ENCODE peak calls at places on chromosomes 5 and 9, in eight cellular contexts. S is AG04450, J is choroid plexus epithelial cell, Q is H9, O is HepG2, N is AG10803, G is body of pancreas, V is foreskin fibroblast. M is an unnamed sample.

GRCh38 chr5:180046656-180047055 is 24.9 kb downstream of the RNF130 start:
- DNase-seq in S (no peak), V (no peak), N (no peak), O (no peak), J (no peak), G (no peak), Q (no peak), M (no peak)

GRCh38 chr9:23563497-23563896 is 262.5 kb downstream of the ELAVL2 start:
- DNase-seq in G (no peak), V (no peak), O (no peak), J (no peak), N (peak), Q (no peak), S (no peak), M (no peak)

GRCh38 chr5:125559296-125559695 is 812.9 kb upstream of the ZNF608 start:
- DNase-seq in Q (no peak), O (no peak), G (peak), J (peak), S (peak), V (peak), N (peak), M (no peak)

GRCh38 chr9:107283621-107284616 is 840 bp downstream of the RAD23B start:
- DNase-seq in G (peak), V (peak), S (peak), N (peak), O (peak), J (peak), Q (peak), M (peak)

GRCh38 chr5:112647428-112647827 is 90.3 kb upstream of the APC start:
- DNase-seq in O (no peak), G (no peak), S (no peak), J (no peak), N (no peak), Q (peak), V (no peak), M (no peak)

GRCh38 chr9:126036881-126037291 is 289.7 kb downstream of the PBX3 start:
- DNase-seq in O (no peak), N (no peak), Q (no peak), G (no peak), J (no peak), V (no peak), S (no peak), M (no peak)

GRCh38 chr5:135457424-135458071 is 5.4 kb upstream of the TIFAB start:
- DNase-seq in N (peak), S (no peak), V (peak), J (peak), O (peak), G (peak), Q (peak), M (peak)

GRCh38 chr5:54676466-54676865 is 158.9 kb downstream of the SNX18 start:
- DNase-seq in V (peak), Q (no peak), J (no peak), G (no peak), O (no peak), S (no peak), N (no peak), M (no peak)

GRCh38 chr5:174243904-174244303 is 198.4 kb downstream of the NSG2 start:
- DNase-seq in J (no peak), S (no peak), Q (no peak), V (no peak), N (no peak), G (no peak), O (no peak), M (no peak)

GRCh38 chr5:68662804-68663307 is 431.0 kb upstream of the SLC30A5 start:
- DNase-seq in J (no peak), V (peak), S (no peak), Q (no peak), O (no peak), G (no peak), N (no peak), M (no peak)

GRCh38 chr9:114302727-114303126 is 20.2 kb upstream of the ORM1 start:
- DNase-seq in Q (no peak), N (no peak), V (no peak), S (no peak), G (no peak), O (no peak), J (no peak), M (no peak)

GRCh38 chr5:139650689-139651501 is 2.7 kb downstream of the CXXC5 start:
- DNase-seq in O (peak), Q (peak), N (peak), S (no peak), J (peak), G (peak), V (peak), M (peak)
- TF ChIP-seq CTCF in O (no peak), Q (no peak), N (no peak), S (no peak), J (no peak), G (no peak), V (no peak), M (no peak)

DNA sequence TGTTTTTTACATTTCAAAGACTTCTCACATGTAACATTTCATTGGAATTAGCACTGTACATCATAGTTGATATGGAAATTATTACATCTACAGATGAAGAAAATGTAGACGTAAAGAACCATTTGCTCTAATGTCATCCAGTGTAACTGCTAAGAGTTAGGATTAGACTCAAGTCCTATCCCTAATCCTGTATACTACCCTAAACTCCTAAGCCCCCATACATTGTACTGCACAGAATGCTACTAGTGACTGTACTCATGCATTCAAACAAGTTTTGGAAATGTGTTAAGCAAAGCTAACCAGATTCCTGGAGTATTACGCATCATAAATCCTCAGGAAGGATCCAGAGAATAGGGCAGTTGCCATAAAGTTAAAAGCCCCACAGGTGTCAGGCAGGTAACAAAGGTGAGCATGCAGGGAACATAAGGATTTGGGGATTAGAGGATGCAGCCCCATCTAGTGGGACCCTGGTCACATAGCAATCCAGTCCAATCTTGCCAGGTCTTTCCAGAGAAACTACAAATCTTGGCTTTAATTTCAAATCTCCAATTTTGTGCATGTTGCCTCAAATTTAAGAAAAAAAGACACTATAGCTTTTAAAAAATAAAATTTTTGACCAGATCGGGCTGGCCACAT is 32.0 kb downstream of the HAVCR1 start:
- DNase-seq in G (peak), J (no peak), N (no peak), V (no peak), O (no peak), Q (peak), S (no peak), M (no peak)
- TF ChIP-seq CTCF in G (peak), J (peak), N (peak), V (peak), O (peak), Q (peak), S (peak), M (no peak)

DNA sequence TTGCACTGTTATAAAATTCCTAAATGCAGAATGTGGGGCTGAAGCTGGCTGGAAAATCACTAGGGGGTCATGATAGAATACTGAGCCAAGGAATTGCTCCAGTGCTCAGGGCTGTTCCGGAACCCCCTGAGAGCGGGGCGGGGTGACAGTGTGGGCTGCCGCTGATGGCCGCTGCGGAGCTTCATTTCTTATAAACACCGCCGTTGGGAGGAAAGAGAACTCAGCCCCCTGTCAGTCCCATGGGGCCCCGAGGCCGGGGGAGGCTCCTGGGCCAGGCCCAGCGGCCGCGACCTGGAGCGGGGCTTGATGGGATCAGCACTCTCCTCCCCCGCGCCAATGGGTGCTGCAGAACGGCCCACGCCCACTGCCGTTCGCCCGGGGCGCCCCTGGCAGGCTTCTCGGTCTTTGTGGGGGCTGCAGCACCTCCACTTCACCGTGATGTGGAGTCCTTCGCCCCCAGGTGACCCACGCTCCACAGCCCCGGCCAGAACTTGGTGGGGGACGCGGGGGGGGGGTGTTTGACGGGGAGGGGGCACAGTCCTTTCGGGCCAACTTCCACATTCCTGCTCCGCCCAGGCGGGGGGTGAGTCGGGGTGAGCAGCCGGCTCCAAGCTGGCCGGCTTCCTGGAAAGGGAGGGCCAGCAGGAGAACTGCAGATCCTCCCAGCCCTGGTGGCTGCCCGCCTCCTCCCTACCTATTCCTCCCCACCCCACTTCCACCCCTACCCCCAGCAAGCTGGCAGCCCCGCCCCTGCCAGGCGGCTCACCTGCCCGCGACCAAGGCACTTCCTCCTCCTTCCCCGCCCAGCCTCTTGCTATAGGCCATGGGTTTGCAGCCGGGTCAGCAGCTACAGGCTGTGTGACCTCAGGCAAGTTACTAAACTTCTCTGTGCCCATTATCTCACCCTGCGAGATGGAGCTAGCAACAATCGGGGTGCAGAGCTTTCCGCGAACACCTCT is 5.4 kb upstream of the IRF1 start:
- DNase-seq in O (peak), J (peak), N (peak), Q (peak), G (peak), V (peak), S (peak), M (peak)
- TF ChIP-seq CTCF in O (peak), J (peak), N (peak), Q (no peak), G (no peak), V (no peak), S (no peak), M (no peak)

GRCh38 chr5:141369994-141370848 is at the start of gene PCDHGB3:
- DNase-seq in Q (peak), G (peak), V (peak), J (peak), N (peak), S (no peak), O (no peak), M (no peak)
- TF ChIP-seq CTCF in Q (peak), G (no peak), V (peak), J (peak), N (peak), S (peak), O (no peak), M (no peak)

DNA sequence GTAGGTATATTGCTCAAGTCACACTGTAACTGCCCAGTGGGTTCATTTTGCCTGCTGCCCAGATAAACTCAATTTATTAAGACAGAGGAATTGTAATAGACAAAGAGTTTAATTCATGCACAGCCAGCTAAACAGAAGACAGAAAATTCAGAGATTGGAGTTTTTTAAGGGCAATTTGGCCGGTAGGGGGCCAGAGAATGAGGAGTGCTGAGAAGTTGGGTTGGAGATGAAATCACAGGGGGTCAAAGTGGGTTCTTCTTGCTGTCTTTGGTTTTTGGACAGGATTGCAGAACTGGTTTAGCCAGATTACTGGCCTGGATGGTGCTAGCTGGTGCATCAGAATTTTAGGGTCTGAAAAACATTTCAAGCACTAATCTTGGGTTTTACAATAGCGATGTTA is 20.7 kb upstream of the IL33 start:
- DNase-seq in V (no peak), S (no peak), Q (no peak), N (no peak), G (no peak), J (peak), O (peak), M (no peak)
- TF ChIP-seq CTCF in V (peak), S (peak), Q (peak), N (peak), G (no peak), J (peak), O (no peak), M (no peak)

DNA sequence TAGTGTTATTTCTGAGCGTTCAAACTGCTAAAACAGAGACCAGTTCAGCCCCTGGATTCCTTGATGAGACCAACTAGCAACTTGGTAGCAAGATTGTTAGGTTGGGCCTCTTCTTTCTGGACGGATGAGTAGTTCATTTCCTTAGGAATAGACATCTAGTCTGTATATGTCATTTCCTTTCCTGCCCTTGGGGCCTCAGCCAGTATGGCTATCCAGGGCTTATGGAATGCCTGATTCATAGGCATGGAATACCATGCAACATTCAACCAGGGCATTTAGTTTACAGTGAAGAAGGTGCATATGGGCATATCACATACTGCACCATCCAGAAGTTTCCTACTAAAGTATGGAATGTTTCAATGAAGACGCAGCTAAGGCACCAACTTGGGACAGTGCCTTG is 14.6 kb upstream of the LPAR1 start:
- DNase-seq in N (peak), Q (no peak), G (no peak), V (peak), S (no peak), O (no peak), J (no peak), M (no peak)
- TF ChIP-seq CTCF in N (no peak), Q (no peak), G (no peak), V (no peak), S (no peak), O (no peak), J (no peak), M (no peak)

GRCh38 chr9:20684035-20684864 is at the start of gene FOCAD:
- DNase-seq in G (peak), S (peak), J (peak), O (peak), N (peak), V (peak), Q (peak), M (peak)
- TF ChIP-seq CTCF in G (no peak), S (no peak), J (no peak), O (no peak), N (no peak), V (no peak), Q (no peak), M (no peak)

GRCh38 chr9:36487482-36488321 is 85.0 kb upstream of the MELK start:
- DNase-seq in O (peak), J (peak), G (peak), N (peak), V (peak), Q (peak), S (peak), M (peak)
- TF ChIP-seq CTCF in O (no peak), J (no peak), G (no peak), N (no peak), V (no peak), Q (no peak), S (peak), M (no peak)